ENCODE peak calls at places on chromosomes 12 and 14, in five cellular contexts. B is K562, T is IMR-90, Z is A549, A is HepG2. P is an unnamed sample.

GRCh38 chr14:73245401-73246325 is 8.4 kb downstream of the PAPLN start:
- DNase-seq in Z (no peak), B (peak), T (no peak), A (no peak), P (no peak)

GRCh38 chr14:80275208-80275850 is 64.0 kb upstream of the DIO2 start:
- DNase-seq in T (peak), B (no peak), A (no peak), Z (no peak), P (no peak)

GRCh38 chr12:112963227-112963861 is 15.0 kb upstream of the OAS2 start:
- DNase-seq in B (no peak), A (no peak), Z (no peak), T (no peak), P (no peak)

GRCh38 chr12:126019385-126019784 is 954.1 kb downstream of the AACS start:
- DNase-seq in Z (no peak), A (no peak), T (no peak), B (no peak), P (no peak)

GRCh38 chr12:106079148-106079738 is 59.5 kb downstream of the NUAK1 start:
- DNase-seq in B (no peak), A (no peak), T (no peak), Z (no peak), P (no peak)

GRCh38 chr12:110010853-110011835 is 11.9 kb downstream of the ANKRD13A start:
- DNase-seq in Z (no peak), A (peak), B (no peak), T (no peak), P (peak)

GRCh38 chr12:45248095-45248494 is 32.2 kb downstream of the ANO6 start:
- DNase-seq in T (no peak), B (no peak), Z (no peak), A (no peak), P (no peak)

GRCh38 chr14:88269816-88270416 is 53.2 kb downstream of the KCNK10 start:
- DNase-seq in A (no peak), Z (no peak), T (no peak), B (no peak), P (no peak)

GRCh38 chr14:102951034-102951433 is 28.6 kb downstream of the AMN start:
- DNase-seq in A (no peak), Z (no peak), T (no peak), B (no peak), P (no peak)

GRCh38 chr12:104668274-104668718 is 211.5 kb downstream of the CHST11 start:
- DNase-seq in Z (no peak), T (peak), B (peak), A (no peak), P (no peak)

GRCh38 chr12:19945559-19946485 is 422.5 kb upstream of the PDE3A start:
- DNase-seq in B (no peak), T (peak), A (no peak), Z (peak), P (no peak)

GRCh38 chr12:2958432-2959193 is 584 bp upstream of the TEAD4 start:
- DNase-seq in T (peak), Z (peak), B (peak), A (peak), P (no peak)

GRCh38 chr12:63841611-63842010 is 2.9 kb upstream of the SRGAP1 start:
- DNase-seq in B (no peak), Z (no peak), T (peak), A (no peak), P (no peak)

GRCh38 chr12:56635539-56636117 is 5.5 kb upstream of the BAZ2A start:
- DNase-seq in A (no peak), B (peak), Z (peak), T (no peak), P (no peak)

GRCh38 chr12:21559855-21560569 is 33.9 kb downstream of the SPX start:
- DNase-seq in A (no peak), T (peak), Z (peak), B (no peak), P (no peak)

GRCh38 chr12:105275997-105276760 is 40.2 kb upstream of the APPL2 start:
- DNase-seq in B (no peak), A (no peak), Z (no peak), T (no peak), P (no peak)

GRCh38 chr14:105411017-105411941 is 8.3 kb upstream of the MTA1 start:
- DNase-seq in T (peak), A (no peak), B (peak), Z (no peak), P (no peak)

GRCh38 chr12:86551146-86551571 is 295.0 kb upstream of the MGAT4C start:
- DNase-seq in B (no peak), T (no peak), A (no peak), Z (no peak), P (no peak)

GRCh38 chr14:101118746-101119610 is 215.5 kb upstream of the RTL1 start:
- DNase-seq in T (no peak), Z (no peak), B (no peak), A (no peak), P (no peak)

GRCh38 chr14:71133296-71133695 is 226.0 kb downstream of the PCNX1 start:
- DNase-seq in T (no peak), Z (no peak), B (no peak), A (no peak), P (no peak)

GRCh38 chr12:1787714-1788113 is 32.7 kb upstream of the LRTM2 start:
- DNase-seq in A (no peak), Z (no peak), B (no peak), T (no peak), P (no peak)

GRCh38 chr14:21768116-21768874 is 94.7 kb upstream of the OR4E1 start:
- DNase-seq in T (peak), A (peak), Z (peak), B (peak), P (peak)

GRCh38 chr12:131990066-131990979 is 40.6 kb downstream of the EP400 start:
- DNase-seq in A (no peak), Z (no peak), B (no peak), T (no peak), P (no peak)

GRCh38 chr12:39309516-39309915 is 133.4 kb downstream of the KIF21A start:
- DNase-seq in B (no peak), Z (no peak), A (no peak), T (no peak), P (no peak)

GRCh38 chr12:87930652-87931051 is 98.5 kb downstream of the C12orf50 start:
- DNase-seq in Z (no peak), A (no peak), B (no peak), T (no peak), P (no peak)

GRCh38 chr14:94170151-94170550 is 4.0 kb upstream of the PPP4R4 start:
- DNase-seq in A (no peak), T (no peak), B (no peak), Z (no peak), P (no peak)

GRCh38 chr12:104921340-104921739 is 36.8 kb downstream of the SLC41A2 start:
- DNase-seq in A (no peak), B (no peak), T (no peak), Z (no peak), P (no peak)

GRCh38 chr12:71503579-71504470 is 64.2 kb downstream of the LGR5 start:
- DNase-seq in A (no peak), Z (no peak), T (no peak), B (no peak), P (no peak)

GRCh38 chr12:10409387-10409786 is at the start of gene KLRC4:
- DNase-seq in A (no peak), B (peak), Z (no peak), T (peak), P (no peak)

GRCh38 chr12:47870175-47870781 is 34.5 kb downstream of the VDR start:
- DNase-seq in Z (peak), T (no peak), A (peak), B (peak), P (peak)

GRCh38 chr12:116187158-116187511 is 90.4 kb downstream of the MED13L start:
- DNase-seq in Z (no peak), A (no peak), T (no peak), B (no peak), P (no peak)

GRCh38 chr14:70018246-70018645 is 139.0 kb downstream of the SMOC1 start:
- DNase-seq in B (no peak), T (peak), A (no peak), Z (no peak), P (no peak)

GRCh38 chr12:4164591-4165558 is 108.7 kb upstream of the CCND2 start:
- DNase-seq in A (no peak), B (no peak), T (peak), Z (no peak), P (no peak)

GRCh38 chr14:52895000-52895399 is 55.9 kb downstream of the FERMT2 start:
- DNase-seq in Z (no peak), A (no peak), T (peak), B (no peak), P (no peak)

GRCh38 chr14:60353410-60353809 is 104.4 kb downstream of the PPM1A start:
- DNase-seq in Z (no peak), B (no peak), A (no peak), T (no peak), P (no peak)

GRCh38 chr14:60348211-60348610 is 99.2 kb downstream of the PPM1A start:
- DNase-seq in B (no peak), Z (no peak), A (no peak), T (no peak), P (no peak)

GRCh38 chr14:60346706-60347105 is 97.7 kb downstream of the PPM1A start:
- DNase-seq in B (no peak), Z (no peak), T (peak), A (no peak), P (no peak)

GRCh38 chr14:60349663-60350365 is 100.8 kb downstream of the PPM1A start:
- DNase-seq in B (peak), T (peak), A (peak), Z (peak), P (no peak)

GRCh38 chr14:60350366-60350720 is 101.3 kb downstream of the PPM1A start:
- DNase-seq in Z (no peak), B (peak), T (no peak), A (no peak), P (no peak)
- TF ChIP-seq BHLHE40 in Z (no peak), B (no peak), T (no peak), A (no peak), P (no peak)

GRCh38 chr14:39109893-39110715 is 4.0 kb upstream of the GEMIN2 start:
- DNase-seq in T (no peak), A (no peak), Z (no peak), B (peak), P (no peak)
- TF ChIP-seq POLR2A in T (no peak), A (no peak), Z (no peak), B (no peak), P (no peak)

DNA sequence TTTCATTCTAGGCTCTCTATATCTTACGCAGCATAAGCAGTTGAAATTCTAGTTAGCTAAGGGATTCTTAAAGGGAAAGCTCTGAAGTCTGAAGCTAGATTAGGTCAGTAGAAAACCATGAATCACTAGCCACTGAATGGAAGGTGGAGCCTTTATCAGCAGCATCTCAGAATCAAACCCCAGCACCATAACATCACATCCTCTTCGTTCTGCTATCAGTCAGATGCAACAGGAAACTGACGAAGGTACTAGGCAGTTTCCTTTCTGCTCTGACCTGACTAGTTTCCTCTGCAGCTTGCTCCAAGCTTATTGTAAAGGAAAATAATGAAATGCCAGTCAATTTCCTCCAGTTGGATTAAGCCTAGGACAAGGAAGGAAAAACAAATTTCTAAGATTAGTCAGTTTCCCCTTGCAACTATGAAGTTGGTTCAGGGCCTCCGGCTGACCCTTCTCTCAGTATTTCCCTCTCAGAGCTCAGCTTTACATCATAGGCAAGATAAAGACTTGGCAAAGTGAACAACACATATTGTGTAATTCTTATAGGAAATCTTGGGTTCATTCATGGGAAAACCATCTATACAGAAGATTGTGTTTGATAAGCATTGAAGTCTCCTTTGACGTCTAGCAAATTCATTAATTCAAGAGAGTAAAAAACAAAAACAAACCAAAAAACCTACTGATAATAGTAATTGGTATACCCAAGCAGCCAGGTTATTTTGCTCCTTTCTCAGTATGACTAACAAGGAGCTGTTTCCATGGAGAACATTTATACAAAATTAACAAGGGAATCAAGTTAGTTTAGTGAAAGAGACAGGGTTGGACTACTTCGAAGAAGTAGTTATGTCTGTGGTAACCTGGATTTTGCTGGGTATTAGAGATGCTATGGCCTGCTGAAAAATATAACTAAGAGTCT is 43.4 kb upstream of the CFAP54 start:
- DNase-seq in A (no peak), B (peak), T (peak), Z (peak), P (peak)
- TF ChIP-seq BHLHE40 in A (no peak), B (no peak), T (no peak), Z (no peak), P (no peak)

DNA sequence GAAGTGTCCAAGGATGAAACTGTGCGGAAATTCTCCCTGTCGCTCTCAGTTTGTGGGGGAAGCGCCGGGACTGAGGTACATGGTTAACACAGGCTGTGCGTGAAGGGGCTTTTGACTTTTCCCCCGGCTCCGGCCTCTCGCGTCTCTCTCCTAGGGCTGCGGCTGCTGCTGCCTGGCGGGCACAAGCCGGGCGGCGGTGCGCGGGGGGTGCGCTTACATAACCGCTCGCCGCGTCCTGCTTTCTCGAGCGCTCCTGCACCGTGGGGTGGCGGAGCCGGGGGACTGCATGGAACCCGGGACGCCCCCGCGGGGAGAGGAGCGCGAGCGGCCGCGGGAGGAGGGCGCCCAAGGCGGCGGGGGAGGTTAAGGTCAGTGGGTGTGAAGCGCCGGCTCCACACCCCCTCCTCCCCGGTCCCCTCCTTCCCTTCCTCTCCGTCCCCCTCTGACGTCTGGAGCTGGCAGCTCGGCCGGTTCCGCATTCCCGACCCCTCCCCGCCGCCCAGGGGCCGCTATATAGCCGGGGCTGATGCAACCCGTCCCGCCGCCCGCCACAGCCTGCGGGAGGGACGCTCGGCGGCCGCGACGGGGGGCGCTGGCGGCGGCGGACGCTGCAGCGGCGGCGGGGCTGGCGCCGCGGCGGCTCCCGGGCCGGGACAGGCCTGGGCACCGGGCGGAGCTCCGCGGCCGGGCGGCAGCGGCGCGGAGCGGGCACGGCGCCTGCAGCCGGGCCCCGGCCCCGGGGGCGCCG is at the start of gene JDP2:
- DNase-seq in T (peak), B (peak), A (peak), Z (peak), P (no peak)
- TF ChIP-seq POLR2A in T (peak), B (no peak), A (no peak), Z (peak), P (peak)

GRCh38 chr14:39422243-39422642 is 10.0 kb downstream of the FBXO33 start:
- DNase-seq in A (no peak), Z (no peak), T (no peak), B (no peak), P (no peak)

GRCh38 chr14:39419272-39419671 is 13.0 kb downstream of the FBXO33 start:
- DNase-seq in Z (peak), A (peak), B (no peak), T (no peak), P (no peak)

GRCh38 chr14:39416072-39416471 is 16.2 kb downstream of the FBXO33 start:
- DNase-seq in T (no peak), B (no peak), Z (no peak), A (no peak), P (no peak)

DNA sequence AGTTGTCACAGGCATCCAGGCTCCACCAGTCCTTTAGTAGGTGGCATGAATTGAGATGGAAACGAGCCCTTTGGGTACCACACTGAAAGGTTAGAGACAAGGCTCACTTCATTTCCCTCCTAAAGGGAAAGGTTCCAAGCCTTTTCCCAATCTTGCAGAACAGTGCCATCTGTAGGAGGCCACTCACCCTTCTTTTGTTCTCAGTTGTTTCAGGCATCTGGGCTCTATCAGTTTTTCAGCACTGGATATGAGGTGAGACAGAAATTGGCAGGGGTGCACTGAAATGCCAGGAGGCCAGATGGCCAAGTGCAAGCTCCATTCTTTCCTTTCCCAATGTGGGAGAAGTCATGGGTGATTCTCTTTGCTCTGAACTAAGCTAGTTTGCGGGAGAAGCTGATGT is 15.2 kb downstream of the FBXO33 start:
- DNase-seq in A (peak), T (no peak), B (no peak), Z (peak), P (no peak)
- TF ChIP-seq BHLHE40 in A (no peak), T (no peak), B (no peak), Z (no peak), P (no peak)

DNA sequence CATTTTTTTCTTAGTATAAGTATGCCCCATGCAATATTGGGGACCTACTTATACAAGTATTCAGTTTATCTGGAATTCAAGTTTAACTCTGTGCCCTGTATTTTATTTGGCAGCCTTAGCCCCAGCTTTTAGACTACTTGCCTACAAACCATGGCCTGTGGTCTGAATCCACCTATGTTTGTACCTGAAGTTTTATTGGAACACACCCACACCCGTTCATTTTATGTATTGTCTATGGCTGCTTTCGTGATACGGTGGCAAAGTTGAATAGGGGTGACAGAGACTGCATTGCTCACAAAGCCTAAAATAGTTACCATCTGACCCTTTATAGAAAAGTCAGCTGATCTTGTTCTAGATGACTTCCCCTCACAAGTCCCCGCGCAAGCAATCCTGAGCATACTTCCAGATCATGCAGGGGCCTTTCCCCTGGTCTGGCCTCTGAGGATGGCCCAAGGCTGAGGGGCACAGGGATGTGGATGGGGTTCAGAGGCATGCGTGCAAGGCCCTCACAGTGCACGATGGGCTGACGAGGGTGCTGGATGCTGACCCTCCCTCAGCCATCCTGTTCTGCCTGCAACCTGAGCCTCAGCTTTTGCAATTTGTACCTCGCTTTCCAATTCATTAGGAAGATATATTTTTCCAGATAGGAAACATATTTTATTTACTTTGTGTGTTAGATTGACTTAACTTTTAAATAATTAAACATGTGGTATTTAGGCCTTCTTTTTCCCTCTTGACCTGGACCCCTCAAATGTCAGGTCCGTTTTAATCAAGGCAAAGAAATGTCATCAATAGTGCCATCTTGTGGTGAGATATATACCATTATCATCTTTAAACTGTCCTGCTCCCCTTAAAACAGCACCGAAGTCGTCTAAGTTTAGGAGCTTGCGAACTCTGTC is 527.3 kb upstream of the CCDC196 start:
- DNase-seq in T (peak), A (peak), B (peak), Z (peak), P (no peak)
- TF ChIP-seq POLR2A in T (no peak), A (no peak), B (no peak), Z (no peak), P (no peak)

P was measured in GM12878.